ENCODE peak calls at places on chromosomes 12 and 14, in four cellular contexts. Q is GM04504, N is neural crest cell, S is dorsolateral prefrontal cortex. Z is an unnamed sample.

GRCh38 chr12:74111688-74112360 is 425.8 kb upstream of the ATXN7L3B start:
- DNase-seq in Q (no peak), N (no peak), S (peak; percentile 61), Z (peak; percentile 7)

GRCh38 chr12:25958254-25959068 is at the start of gene RASSF8:
- DNase-seq in Q (peak; percentile 62), N (peak; percentile 64), S (peak; percentile 37), Z (no peak)

GRCh38 chr12:120118710-120119097 is 2.2 kb upstream of the RAB35 start:
- DNase-seq in Q (peak; percentile 80), N (no peak), S (no peak), Z (no peak)

GRCh38 chr12:124160102-124160501 is 134.8 kb upstream of the RFLNA start:
- DNase-seq in Q (no peak), N (no peak), S (no peak), Z (no peak)

GRCh38 chr12:7092229-7092985 is at the start of gene C1R:
- DNase-seq in Q (peak; percentile 76), N (peak; percentile 73), S (peak; percentile 58), Z (no peak)

GRCh38 chr14:61280526-61281185 is 482 bp downstream of the TMEM30B start:
- DNase-seq in Q (no peak), N (peak; percentile 39), S (no peak), Z (no peak)

GRCh38 chr12:120677765-120678473 is 9.0 kb upstream of the MLEC start:
- DNase-seq in Q (no peak), N (no peak), S (no peak), Z (no peak)

GRCh38 chr12:11991604-11992003 is 79.1 kb upstream of the BCL2L14 start:
- DNase-seq in Q (no peak), N (no peak), S (no peak), Z (no peak)

GRCh38 chr12:5391638-5392037 is 40.3 kb upstream of the NTF3 start:
- DNase-seq in Q (peak; percentile 13), N (no peak), S (no peak), Z (no peak)

GRCh38 chr12:128971802-128972201 is 118.5 kb downstream of the GLT1D1 start:
- DNase-seq in Q (no peak), N (no peak), S (no peak), Z (no peak)